ENCODE peak calls at places on chromosomes 4 and X, in ten cellular contexts. T is heart right ventricle; E is right lobe of liver; P is left cardiac atrium; D is T-helper 1 cell; X is HS-27A; S is effector CD4-positive, alpha-beta T cell; L is HuH-7; G is anterior cingulate cortex; F is IMR-90. J is an unnamed sample.

GRCh38 chrX:41389311-41389888 is 55.4 kb downstream of the DDX3X start:
- DNase-seq in D (no peak), X (no peak), L (no peak), G (no peak), E (peak), P (no peak), S (no peak), F (no peak), T (no peak), J (no peak)

GRCh38 chr4:105859233-105859632 is 36.0 kb upstream of the NPNT start:
- DNase-seq in T (no peak), X (no peak), D (no peak), L (no peak), S (no peak), P (no peak), G (no peak), E (no peak), F (peak), J (peak)

GRCh38 chrX:122626871-122627270 is 557.2 kb upstream of the GRIA3 start:
- DNase-seq in L (no peak), T (no peak), S (no peak), D (no peak), E (no peak), G (no peak), X (no peak), P (no peak), F (no peak), J (peak)

GRCh38 chrX:45157647-45158046 is 43.0 kb downstream of the DIPK2B start:
- DNase-seq in L (no peak), P (no peak), T (no peak), E (no peak), G (no peak), F (no peak), S (no peak), D (no peak), X (no peak), J (no peak)

GRCh38 chr4:128220286-128221235 is 67.1 kb downstream of the PGRMC2 start:
- DNase-seq in P (no peak), G (no peak), X (peak), L (peak), F (peak), E (no peak), D (no peak), T (no peak), S (no peak), J (peak)

GRCh38 chr4:127410201-127410600 is 222.6 kb upstream of the INTU start:
- DNase-seq in E (no peak), G (no peak), X (no peak), T (no peak), D (no peak), P (peak), F (no peak), L (no peak), S (no peak), J (no peak)

GRCh38 chr4:76892601-76893000 is 5.3 kb downstream of the SOWAHB start:
- DNase-seq in S (no peak), L (no peak), E (no peak), G (no peak), X (no peak), D (no peak), T (no peak), F (peak), P (no peak), J (no peak)

GRCh38 chr4:56462157-56462556 is 5.3 kb upstream of the SRP72 start:
- DNase-seq in D (no peak), S (no peak), X (no peak), G (no peak), F (no peak), P (no peak), T (no peak), E (no peak), L (no peak), J (no peak)

GRCh38 chrX:108165349-108166111 is 74.0 kb downstream of the ATG4A start:
- DNase-seq in L (peak), G (no peak), D (no peak), S (no peak), T (no peak), X (no peak), F (peak), E (no peak), P (no peak), J (peak)

GRCh38 chr4:52963976-52964375 is 101.9 kb downstream of the RASL11B start:
- DNase-seq in L (no peak), P (no peak), F (no peak), D (no peak), G (no peak), X (no peak), E (no peak), S (no peak), T (no peak), J (no peak)

J was measured in ELR.